ENCODE peak calls at places on chromosomes 4 and X, in four cellular contexts. A is GM10248, F is cardiac fibroblast, X is H9. G is an unnamed sample.

GRCh38 chr4:85725727-85726170 is 250.8 kb downstream of the ARHGAP24 start:
- DNase-seq in A (peak; percentile 43), X (no peak), F (no peak), G (no peak)

GRCh38 chr4:60485279-60485678 is 714.8 kb upstream of the ADGRL3 start:
- DNase-seq in F (peak; percentile 26), A (no peak), X (no peak), G (no peak)

GRCh38 chr4:177385576-177386320 is 56.5 kb downstream of the AGA start:
- DNase-seq in A (no peak), F (no peak), X (no peak), G (no peak)

GRCh38 chr4:94506822-94507221 is 55.1 kb downstream of the PDLIM5 start:
- DNase-seq in F (no peak), A (no peak), X (no peak), G (no peak)

GRCh38 chr4:141376769-141377168 is 156.1 kb downstream of the ZNF330 start:
- DNase-seq in F (no peak), A (peak; percentile 17), X (no peak), G (no peak)

GRCh38 chr4:152063301-152064235 is 302.8 kb upstream of the GATB start:
- DNase-seq in F (no peak), X (no peak), A (no peak), G (peak; percentile 47)

GRCh38 chr4:56723201-56723605 is 42.1 kb upstream of the HOPX start:
- DNase-seq in X (no peak), A (no peak), F (no peak), G (no peak)

GRCh38 chr4:82811838-82812672 is 13.5 kb upstream of the SCD5 start:
- DNase-seq in X (no peak), F (no peak), A (no peak), G (no peak)

GRCh38 chrX:15855562-15856256 is 1.1 kb upstream of the AP1S2 start:
- DNase-seq in A (no peak), F (no peak), X (no peak), G (no peak)

GRCh38 chrX:110180176-110180927 is 137.5 kb downstream of the AMMECR1 start:
- DNase-seq in F (peak; percentile 80), X (no peak), A (no peak), G (peak; percentile 57)

GRCh38 chr4:24850669-24851068 is 55.3 kb downstream of the SOD3 start:
- DNase-seq in F (peak; percentile 86), A (no peak), X (no peak), G (peak; percentile 80)

GRCh38 chr4:185608223-185608622 is 72.9 kb upstream of the PDLIM3 start:
- DNase-seq in F (no peak), X (no peak), A (no peak), G (no peak)

GRCh38 chr4:77092832-77093800 is 17.3 kb upstream of the CCNI start:
- DNase-seq in F (peak; percentile 46), X (no peak), A (no peak), G (no peak)

GRCh38 chrX:24124227-24124799 is 25.2 kb upstream of the ZFX start:
- DNase-seq in F (peak; percentile 5), A (no peak), X (no peak), G (no peak)

GRCh38 chrX:100494570-100494969 is 84.5 kb upstream of the PCDH19 start:
- DNase-seq in F (no peak), X (no peak), A (no peak), G (no peak)

GRCh38 chr4:70722199-70722791 is 531 bp downstream of the RUFY3 start:
- DNase-seq in X (no peak), F (peak; percentile 81), A (no peak), G (peak; percentile 64)

GRCh38 chr4:81714251-81714650 is 242.5 kb upstream of the RASGEF1B start:
- DNase-seq in F (no peak), X (no peak), A (no peak), G (no peak)

GRCh38 chrX:104270916-104271512 is 16.3 kb upstream of the ESX1 start:
- DNase-seq in X (peak; percentile 53), F (peak; percentile 51), A (no peak), G (peak; percentile 11)

GRCh38 chr4:175070444-175070843 is 152.3 kb downstream of the ADAM29 start:
- DNase-seq in A (no peak), X (no peak), F (no peak), G (no peak)

GRCh38 chr4:166034965-166035364 is 161.9 kb downstream of the TLL1 start:
- DNase-seq in A (no peak), F (no peak), X (no peak), G (no peak)

GRCh38 chr4:173367285-173367684 is 3.5 kb upstream of the SAP30 start:
- DNase-seq in X (no peak), A (peak; percentile 38), F (peak; percentile 59), G (no peak)

GRCh38 chr4:174674305-174674840 is 152.1 kb upstream of the HPGD start:
- DNase-seq in A (no peak), X (no peak), F (no peak), G (no peak)

GRCh38 chrX:134622056-134622812 is 36.0 kb downstream of the PLAC1 start:
- DNase-seq in X (peak; percentile 35), F (peak; percentile 86), A (peak; percentile 33), G (peak; percentile 70)

GRCh38 chr4:72312032-72312650 is 256.9 kb downstream of the ADAMTS3 start:
- DNase-seq in A (no peak), X (peak; percentile 57), F (peak; percentile 96), G (peak; percentile 91)

GRCh38 chrX:137051978-137052640 is 18.3 kb upstream of the GPR101 start:
- DNase-seq in F (peak; percentile 38), A (peak; percentile 78), X (peak; percentile 75), G (peak; percentile 4)
- TF ChIP-seq CTCF in F (peak; percentile 82), A (peak; percentile 84), X (peak; percentile 84), G (peak; percentile 85)

DNA sequence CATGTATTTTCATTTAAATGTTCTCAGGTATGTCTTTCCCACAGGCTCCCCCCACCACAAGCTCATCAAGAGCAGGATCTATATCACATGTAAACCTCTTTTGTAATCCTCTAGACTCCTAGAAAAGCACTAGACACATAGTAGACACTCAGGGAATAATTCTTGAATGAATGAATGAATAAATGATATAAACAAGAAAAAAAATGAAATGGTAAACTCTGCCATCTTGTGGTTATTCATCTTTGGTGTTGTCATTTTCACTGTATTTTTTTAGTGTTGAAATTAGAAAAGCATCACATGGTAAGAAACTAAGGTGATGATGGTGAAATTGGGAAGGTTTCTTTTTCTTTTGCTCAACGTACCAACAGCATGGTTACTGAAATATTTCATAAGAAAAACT is 34.2 kb upstream of the C1GALT1C1 start:
- DNase-seq in A (no peak), F (peak; percentile 61), X (no peak), G (no peak)
- TF ChIP-seq CTCF in A (no peak), F (no peak), X (no peak), G (peak; percentile 70)

DNA sequence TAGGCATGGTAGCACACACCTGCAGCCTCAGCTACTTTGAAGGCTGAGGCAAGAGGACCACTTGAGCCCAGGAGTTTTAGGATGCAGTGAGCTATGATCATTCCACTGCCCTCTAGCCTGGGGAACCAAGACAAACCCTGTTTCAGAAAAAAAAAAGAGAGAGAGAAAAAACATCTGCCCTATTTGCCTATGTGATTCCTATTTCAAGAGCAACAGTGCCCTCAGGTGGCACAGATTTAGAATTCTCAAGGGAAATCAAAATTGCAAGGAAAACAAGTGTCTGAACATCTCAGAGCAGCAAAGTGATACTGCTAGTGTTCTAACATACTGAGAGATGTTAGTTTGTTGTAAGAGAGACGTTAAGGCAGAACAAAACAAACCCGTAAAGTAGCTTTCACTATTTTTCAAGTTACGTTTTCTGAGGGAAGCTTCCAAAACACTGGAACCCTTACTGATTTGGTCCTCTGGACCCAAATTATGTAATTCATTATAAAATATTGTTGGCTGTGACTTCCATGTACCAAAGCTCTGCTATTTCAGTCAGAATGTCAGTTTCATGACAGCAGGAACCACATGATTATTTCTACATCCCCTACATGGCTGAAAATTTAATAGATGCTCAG is 7.9 kb downstream of the BDH2 start:
- DNase-seq in F (peak; percentile 82), A (peak; percentile 30), X (no peak), G (peak; percentile 72)
- TF ChIP-seq CTCF in F (peak; percentile 42), A (peak; percentile 65), X (peak; percentile 79), G (peak; percentile 85)

GRCh38 chr4:37745946-37746345 is 59.8 kb upstream of the RELL1 start:
- DNase-seq in F (no peak), X (no peak), A (no peak), G (no peak)

GRCh38 chr4:37741564-37741963 is 55.4 kb upstream of the RELL1 start:
- DNase-seq in A (no peak), F (no peak), X (no peak), G (no peak)

GRCh38 chr4:37737456-37737855 is 51.3 kb upstream of the RELL1 start:
- DNase-seq in A (no peak), F (peak; percentile 82), X (no peak), G (peak; percentile 73)

GRCh38 chr4:37742149-37742548 is 56.0 kb upstream of the RELL1 start:
- DNase-seq in F (peak; percentile 36), A (no peak), X (no peak), G (no peak)
- TF ChIP-seq CTCF in F (no peak), A (no peak), X (peak; percentile 20), G (no peak)

DNA sequence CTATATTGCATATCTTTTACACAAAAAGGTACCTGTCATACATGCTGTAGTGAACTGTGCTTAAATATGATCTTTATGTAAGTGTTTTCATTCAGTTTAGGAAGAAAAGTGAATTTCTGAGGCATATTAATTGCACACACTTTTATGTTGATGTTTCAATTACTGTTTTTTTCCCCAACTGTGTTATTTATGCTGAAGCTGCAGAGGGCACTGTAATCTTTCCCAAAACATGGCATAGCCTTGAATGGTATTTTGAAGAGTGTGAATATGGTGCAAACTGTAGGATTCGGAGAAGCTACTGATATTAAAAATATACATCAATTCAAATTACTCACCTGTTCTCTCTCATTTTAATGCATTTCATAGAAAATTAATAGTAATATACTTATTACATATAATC is 6.0 kb upstream of the CENPE start:
- DNase-seq in A (no peak), X (no peak), F (peak; percentile 37), G (peak; percentile 20)
- TF ChIP-seq CTCF in A (peak; percentile 10), X (peak; percentile 63), F (peak; percentile 22), G (peak; percentile 66)

DNA sequence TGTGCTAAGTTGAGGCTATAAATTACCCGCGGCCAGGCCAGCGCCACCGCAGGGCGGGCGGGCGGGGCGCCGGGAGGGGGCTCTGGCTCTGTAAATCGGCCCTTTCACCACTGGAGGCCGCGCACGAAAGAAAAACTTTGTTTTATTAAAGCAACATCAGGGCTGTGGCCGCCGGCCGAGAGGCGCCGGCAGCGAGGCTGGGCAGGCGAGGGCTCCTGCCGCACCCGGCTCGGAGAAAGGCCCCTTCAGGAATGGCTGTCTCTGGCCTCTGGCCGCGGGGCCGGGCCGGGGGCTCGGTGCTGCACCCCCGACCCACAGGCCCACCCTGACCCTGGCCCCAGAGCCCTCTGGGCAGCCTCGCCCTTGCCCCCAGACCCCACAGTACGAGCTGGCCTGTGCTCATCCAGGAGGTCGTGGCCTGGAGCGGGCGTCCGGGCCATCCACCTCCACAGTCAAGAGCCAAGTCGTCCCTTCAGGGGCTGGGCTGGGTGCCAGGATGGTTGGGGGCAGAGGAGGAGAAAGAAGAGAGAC is 29.5 kb upstream of the FGFR3 start:
- DNase-seq in F (peak; percentile 47), A (no peak), X (no peak), G (peak; percentile 31)
- TF ChIP-seq CTCF in F (no peak), A (no peak), X (no peak), G (peak; percentile 66)